ENCODE peak calls at places on chromosome 22, in eight cellular contexts. One of them, this sample, is unnamed.

GRCh38 chr22:49853981-49854791 is 542 bp downstream of the ZBED4 start:
- DNase-seq in activated T-cell treated with anti-CD3 and anti-CD28 coated beads for 24 hours: no peak
- DNase-seq in RCC 7860: no peak
- DNase-seq in HuH-7: no peak
- DNase-seq in stimulated activated naive CD4-positive, alpha-beta T cell: no peak
- DNase-seq in Kasumi-1: peak
- DNase-seq in kidney: peak
- DNase-seq in activated CD8-positive, alpha-beta memory T cell treated with anti-CD3 and anti-CD28 coated beads for 1 hour: no peak
- DNase-seq in this sample: peak

GRCh38 chr22:26783886-26784285 is 126.5 kb downstream of the MIAT start:
- DNase-seq in activated T-cell treated with anti-CD3 and anti-CD28 coated beads for 24 hours: no peak
- DNase-seq in RCC 7860: no peak
- DNase-seq in HuH-7: no peak
- DNase-seq in stimulated activated naive CD4-positive, alpha-beta T cell: no peak
- DNase-seq in Kasumi-1: no peak
- DNase-seq in kidney: no peak
- DNase-seq in activated CD8-positive, alpha-beta memory T cell treated with anti-CD3 and anti-CD28 coated beads for 1 hour: no peak
- DNase-seq in this sample: no peak

GRCh38 chr22:46538816-46539163 is 1.4 kb upstream of the CELSR1 start:
- DNase-seq in activated T-cell treated with anti-CD3 and anti-CD28 coated beads for 24 hours: no peak
- DNase-seq in RCC 7860: peak
- DNase-seq in HuH-7: no peak
- DNase-seq in stimulated activated naive CD4-positive, alpha-beta T cell: no peak
- DNase-seq in Kasumi-1: no peak
- DNase-seq in kidney: no peak
- DNase-seq in activated CD8-positive, alpha-beta memory T cell treated with anti-CD3 and anti-CD28 coated beads for 1 hour: no peak
- DNase-seq in this sample: peak

GRCh38 chr22:45445031-45445710 is 31.7 kb downstream of the RIBC2 start:
- DNase-seq in activated T-cell treated with anti-CD3 and anti-CD28 coated beads for 24 hours: no peak
- DNase-seq in RCC 7860: no peak
- DNase-seq in HuH-7: no peak
- DNase-seq in stimulated activated naive CD4-positive, alpha-beta T cell: no peak
- DNase-seq in Kasumi-1: no peak
- DNase-seq in kidney: no peak
- DNase-seq in activated CD8-positive, alpha-beta memory T cell treated with anti-CD3 and anti-CD28 coated beads for 1 hour: no peak
- DNase-seq in this sample: no peak

GRCh38 chr22:24583221-24583971 is 9.5 kb downstream of the LRRC75B start:
- DNase-seq in activated T-cell treated with anti-CD3 and anti-CD28 coated beads for 24 hours: no peak
- DNase-seq in RCC 7860: peak
- DNase-seq in HuH-7: no peak
- DNase-seq in stimulated activated naive CD4-positive, alpha-beta T cell: no peak
- DNase-seq in Kasumi-1: no peak
- DNase-seq in kidney: peak
- DNase-seq in activated CD8-positive, alpha-beta memory T cell treated with anti-CD3 and anti-CD28 coated beads for 1 hour: no peak
- DNase-seq in this sample: no peak

GRCh38 chr22:37887610-37888378 is 18.3 kb upstream of the MICALL1 start:
- DNase-seq in activated T-cell treated with anti-CD3 and anti-CD28 coated beads for 24 hours: no peak
- DNase-seq in RCC 7860: no peak
- DNase-seq in HuH-7: no peak
- DNase-seq in stimulated activated naive CD4-positive, alpha-beta T cell: no peak
- DNase-seq in Kasumi-1: peak
- DNase-seq in kidney: no peak
- DNase-seq in activated CD8-positive, alpha-beta memory T cell treated with anti-CD3 and anti-CD28 coated beads for 1 hour: no peak
- DNase-seq in this sample: no peak

GRCh38 chr22:48055827-48056226 is 1293.4 kb downstream of the TBC1D22A start:
- DNase-seq in activated T-cell treated with anti-CD3 and anti-CD28 coated beads for 24 hours: no peak
- DNase-seq in RCC 7860: no peak
- DNase-seq in HuH-7: no peak
- DNase-seq in stimulated activated naive CD4-positive, alpha-beta T cell: no peak
- DNase-seq in Kasumi-1: no peak
- DNase-seq in kidney: no peak
- DNase-seq in activated CD8-positive, alpha-beta memory T cell treated with anti-CD3 and anti-CD28 coated beads for 1 hour: no peak
- DNase-seq in this sample: no peak

GRCh38 chr22:28917747-28918543 is 34.6 kb downstream of the ZNRF3 start:
- DNase-seq in activated T-cell treated with anti-CD3 and anti-CD28 coated beads for 24 hours: no peak
- DNase-seq in RCC 7860: no peak
- DNase-seq in HuH-7: peak
- DNase-seq in stimulated activated naive CD4-positive, alpha-beta T cell: no peak
- DNase-seq in Kasumi-1: peak
- DNase-seq in kidney: no peak
- DNase-seq in activated CD8-positive, alpha-beta memory T cell treated with anti-CD3 and anti-CD28 coated beads for 1 hour: no peak
- DNase-seq in this sample: peak

GRCh38 chr22:50189184-50189848 is 3.6 kb downstream of the TRABD start:
- DNase-seq in activated T-cell treated with anti-CD3 and anti-CD28 coated beads for 24 hours: no peak
- DNase-seq in RCC 7860: no peak
- DNase-seq in HuH-7: no peak
- DNase-seq in stimulated activated naive CD4-positive, alpha-beta T cell: no peak
- DNase-seq in Kasumi-1: no peak
- DNase-seq in kidney: peak
- DNase-seq in activated CD8-positive, alpha-beta memory T cell treated with anti-CD3 and anti-CD28 coated beads for 1 hour: no peak
- DNase-seq in this sample: no peak

This sample was measured in NB4.